ENCODE peak calls at places on chromosomes 7 and 10, in six cellular contexts. I is AG08396, S is C1 segment of cervical spinal cord, Q is small intestine, R is T-helper 1 cell, C is IMR-90. E is an unnamed sample.

GRCh38 chr10:29917311-29917710 is 142.1 kb downstream of the JCAD start:
- DNase-seq in I (no peak), S (no peak), Q (no peak), R (no peak), C (no peak), E (no peak)

GRCh38 chr7:1897861-1898627 is 228.0 kb downstream of the ELFN1 start:
- DNase-seq in I (no peak), S (no peak), Q (no peak), R (no peak), C (no peak), E (no peak)

GRCh38 chr7:113875224-113875623 is 43.6 kb downstream of the PPP1R3A start:
- DNase-seq in I (no peak), S (no peak), Q (no peak), R (no peak), C (no peak), E (no peak)

GRCh38 chr7:22801907-22802306 is 20.7 kb downstream of the TOMM7 start:
- DNase-seq in I (no peak), S (no peak), Q (no peak), R (no peak), C (no peak), E (no peak)

GRCh38 chr7:133484135-133484534 is 231.3 kb downstream of the EXOC4 start:
- DNase-seq in I (no peak), S (no peak), Q (no peak), R (peak; percentile 69), C (no peak), E (no peak)

GRCh38 chr7:105295626-105296352 is 92.9 kb downstream of the SRPK2 start:
- DNase-seq in I (no peak), S (no peak), Q (no peak), R (peak; percentile 58), C (no peak), E (no peak)

GRCh38 chr10:27611209-27611608 is 107.1 kb downstream of the RAB18 start:
- DNase-seq in I (peak; percentile 44), S (no peak), Q (peak; percentile 9), R (no peak), C (peak; percentile 85), E (no peak)

GRCh38 chr10:133366130-133366478 is 7.0 kb downstream of the ECHS1 start:
- DNase-seq in I (no peak), S (no peak), Q (no peak), R (no peak), C (no peak), E (no peak)

GRCh38 chr10:119030421-119031250 is 1.1 kb downstream of the NANOS1 start:
- DNase-seq in I (peak; percentile 49), S (no peak), Q (peak; percentile 56), R (peak; percentile 74), C (peak; percentile 47), E (peak; percentile 71)

GRCh38 chr10:10540383-10540782 is 477.3 kb upstream of the CELF2 start:
- DNase-seq in I (no peak), S (no peak), Q (no peak), R (no peak), C (peak; percentile 46), E (no peak)

GRCh38 chr7:151592868-151593486 is 73.3 kb upstream of the RHEB start:
- DNase-seq in I (peak; percentile 85), S (no peak), Q (no peak), R (no peak), C (peak; percentile 96), E (no peak)

GRCh38 chr7:883029-884021 is 7.0 kb downstream of the GET4 start:
- DNase-seq in I (no peak), S (no peak), Q (no peak), R (no peak), C (no peak), E (no peak)

GRCh38 chr10:69408318-69409175 is 8.2 kb downstream of the TACR2 start:
- DNase-seq in I (peak; percentile 97), S (peak; percentile 17), Q (peak; percentile 94), R (peak; percentile 96), C (peak; percentile 89), E (peak; percentile 96)

E was measured in HT-29.